ENCODE peak calls at places on chromosomes 1 and 21, in four cellular contexts. M is A549, Y is tibial nerve, O is IMR-90. H is an unnamed sample. For H3K9me3, the result is how much of the 10 kb centered on the place peaks cover.

GRCh38 chr1:203695116-203695515 is 68.5 kb downstream of the ATP2B4 start:
- DNase-seq in M (no peak), Y (no peak), O (no peak), H (no peak)

GRCh38 chr1:29033829-29034466 is 89.8 kb downstream of the TMEM200B start:
- DNase-seq in M (peak), Y (no peak), O (peak), H (no peak)

GRCh38 chr21:31897311-31897710 is 24.5 kb downstream of the HUNK start:
- DNase-seq in M (no peak), Y (no peak), O (peak), H (no peak)

GRCh38 chr1:108831225-108831624 is 25.7 kb downstream of the AKNAD1 start:
- DNase-seq in M (no peak), Y (no peak), O (peak), H (no peak)

GRCh38 chr1:183180634-183181056 is 5.4 kb upstream of the LAMC2 start:
- DNase-seq in M (peak), Y (no peak), O (peak), H (no peak)

GRCh38 chr1:20753589-20753988 is 21.1 kb upstream of the SH2D5 start:
- DNase-seq in M (no peak), Y (no peak), O (peak), H (no peak)

GRCh38 chr1:112143871-112144441 is 154.5 kb upstream of the KCND3 start:
- DNase-seq in M (no peak), Y (no peak), O (no peak), H (no peak)

GRCh38 chr1:193538004-193538355 is 351.6 kb upstream of the B3GALT2 start:
- DNase-seq in M (no peak), Y (no peak), O (no peak), H (no peak)

GRCh38 chr1:245096330-245097066 is 58.3 kb upstream of the KIF26B start:
- DNase-seq in M (no peak), Y (no peak), O (no peak), H (no peak)

GRCh38 chr21:33968082-33968997 is 52.7 kb upstream of the ATP5PO start:
- DNase-seq in M (peak), Y (no peak), O (peak), H (no peak)

GRCh38 chr1:30627994-30628393 is 95.4 kb downstream of the MATN1 start:
- DNase-seq in M (no peak), Y (no peak), O (no peak), H (no peak)

GRCh38 chr1:92327794-92328193 is 28.9 kb downstream of the RPAP2 start:
- DNase-seq in M (no peak), Y (no peak), O (no peak), H (no peak)

GRCh38 chr1:15328785-15329480 is 80.8 kb upstream of the EFHD2 start:
- DNase-seq in M (no peak), Y (no peak), O (peak), H (peak)

GRCh38 chr1:67896826-67897225 is 63.6 kb upstream of the GNG12 start:
- DNase-seq in M (no peak), Y (no peak), O (no peak), H (no peak)

GRCh38 chr1:25732821-25733220 is 67.2 kb upstream of the SELENON start:
- DNase-seq in M (no peak), Y (no peak), O (no peak), H (no peak)

GRCh38 chr1:168794057-168794456 is 65.1 kb upstream of the DPT start:
- DNase-seq in M (no peak), Y (no peak), O (no peak), H (no peak)

GRCh38 chr1:33616780-33617179 is 144.3 kb downstream of the ZSCAN20 start:
- DNase-seq in M (no peak), Y (no peak), O (no peak), H (no peak)

GRCh38 chr1:199742547-199742946 is 285.0 kb upstream of the NR5A2 start:
- DNase-seq in M (peak), Y (no peak), O (peak), H (no peak)

GRCh38 chr1:38274974-38275373 is 228.4 kb upstream of the POU3F1 start:
- DNase-seq in M (no peak), Y (no peak), O (no peak), H (no peak)

GRCh38 chr1:209926045-209926444 is 12.0 kb upstream of the SYT14 start:
- DNase-seq in M (no peak), Y (no peak), O (peak), H (no peak)

GRCh38 chr1:77354996-77355395 is 73.2 kb downstream of the AK5 start:
- DNase-seq in M (no peak), Y (no peak), O (no peak), H (no peak)

GRCh38 chr1:101235696-101236545 is 898 bp upstream of the S1PR1 start:
- DNase-seq in M (no peak), Y (no peak), O (peak), H (peak)

GRCh38 chr1:171152533-171152932 is 32.6 kb upstream of the FMO2 start:
- DNase-seq in M (no peak), Y (no peak), O (no peak), H (no peak)

GRCh38 chr1:70509996-70510876 is 99.2 kb downstream of the CTH start:
- DNase-seq in M (peak), Y (no peak), O (peak), H (no peak)

GRCh38 chr1:53591924-53592323 is 132.7 kb downstream of the DMRTB1 start:
- DNase-seq in M (no peak), Y (no peak), O (no peak), H (no peak)

GRCh38 chr1:11784993-11785769 is 20.6 kb downstream of the MTHFR start:
- DNase-seq in M (peak), Y (no peak), O (peak), H (peak)

GRCh38 chr1:165376041-165376810 is 19.7 kb upstream of the LMX1A start:
- DNase-seq in M (no peak), Y (peak), O (peak), H (peak)

GRCh38 chr1:221451741-221452140 is 290.1 kb downstream of the DUSP10 start:
- DNase-seq in M (no peak), Y (no peak), O (no peak), H (no peak)

GRCh38 chr1:245874942-245875580 is 632.0 kb downstream of the SMYD3 start:
- DNase-seq in M (no peak), Y (peak), O (peak), H (no peak)

GRCh38 chr1:110565565-110565964 is 40.6 kb downstream of the KCNA2 start:
- DNase-seq in M (no peak), Y (no peak), O (no peak), H (no peak)

GRCh38 chr1:165034136-165034535 is 322.4 kb downstream of the LMX1A start:
- DNase-seq in M (no peak), Y (no peak), O (no peak), H (no peak)

GRCh38 chr1:218717611-218718010 is 372.5 kb downstream of the TGFB2 start:
- DNase-seq in M (no peak), Y (no peak), O (peak), H (no peak)

GRCh38 chr21:15514073-15514946 is 215.5 kb upstream of the USP25 start:
- DNase-seq in M (no peak), Y (no peak), O (no peak), H (no peak)

GRCh38 chr1:45566722-45567121 is 16.1 kb downstream of the AKR1A1 start:
- DNase-seq in M (no peak), Y (peak), O (no peak), H (peak)
- TF ChIP-seq CTCF in M (no peak), Y (no peak), O (no peak), H (no peak)

DNA sequence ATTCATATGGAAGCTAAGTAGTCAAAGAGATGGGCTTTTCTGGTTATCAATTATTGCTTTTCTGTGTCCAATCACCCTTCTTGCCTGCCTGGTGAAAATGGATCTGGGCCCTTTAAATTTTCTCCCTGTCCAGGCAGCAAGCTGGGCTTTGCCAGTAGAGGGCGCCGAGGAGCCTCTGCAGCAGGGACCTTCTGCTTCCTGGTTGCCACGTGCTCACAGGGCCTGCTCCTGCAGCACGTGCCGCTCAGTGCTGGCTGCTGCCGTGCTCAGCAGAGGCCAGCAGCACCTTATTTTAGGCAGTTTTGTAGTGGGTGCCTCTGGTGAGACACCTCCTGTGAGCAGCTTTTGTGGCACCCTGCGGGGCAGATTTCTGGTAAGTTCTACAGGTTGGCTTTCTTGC is 4.0 kb downstream of the ACTL8 start:
- DNase-seq in M (no peak), Y (no peak), O (no peak), H (no peak)
- H3K9me3 ChIP-seq in M (under half), Y (half or more), O (under half), H (under half)

DNA sequence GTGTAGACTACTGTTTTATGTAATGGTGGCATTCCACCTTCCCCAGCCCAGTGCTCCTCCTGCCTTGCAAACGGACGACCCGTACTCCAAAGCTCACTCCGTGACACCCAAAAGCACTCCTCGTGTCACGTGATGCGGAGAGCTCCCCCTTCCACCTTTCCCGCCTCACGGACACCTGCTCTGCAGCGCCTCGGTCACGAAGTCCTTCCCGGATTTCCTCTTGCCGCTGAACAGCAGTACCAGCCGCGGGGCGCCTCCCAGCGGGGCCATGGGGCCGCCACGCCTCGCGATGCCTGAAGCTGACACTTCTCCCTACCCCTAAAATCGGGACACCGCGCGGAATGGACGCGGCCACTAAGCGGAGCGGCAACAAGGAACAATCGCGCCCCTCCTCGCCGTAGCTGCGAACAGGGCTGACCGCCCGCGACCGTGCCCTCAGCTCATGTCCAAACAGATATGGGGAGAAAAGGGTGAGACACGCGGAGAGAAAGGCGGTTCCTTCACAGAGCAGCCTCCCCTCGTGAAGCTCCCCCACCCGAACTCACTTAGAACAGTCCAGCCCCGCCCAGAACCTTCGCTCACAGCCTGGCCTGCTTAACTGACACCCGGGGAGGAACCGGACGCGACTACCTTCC is at the start of gene PMVK:
- DNase-seq in M (peak), Y (peak), O (peak), H (peak)
- TF ChIP-seq POLR2A in M (peak), Y (peak), O (peak), H (peak)

GRCh38 chr1:84606977-84607376 is 32.7 kb upstream of the CTBS start:
- DNase-seq in M (no peak), Y (no peak), O (no peak), H (no peak)

GRCh38 chr1:84600796-84601195 is 26.6 kb upstream of the CTBS start:
- DNase-seq in M (no peak), Y (no peak), O (no peak), H (no peak)

GRCh38 chr1:84603223-84603622 is 29.0 kb upstream of the CTBS start:
- DNase-seq in M (no peak), Y (no peak), O (peak), H (no peak)

GRCh38 chr1:84605157-84605556 is 30.9 kb upstream of the CTBS start:
- DNase-seq in M (no peak), Y (no peak), O (no peak), H (no peak)

GRCh38 chr1:84603941-84604830 is 29.9 kb upstream of the CTBS start:
- DNase-seq in M (no peak), Y (no peak), O (peak), H (peak)
- TF ChIP-seq CTCF in M (no peak), Y (no peak), O (peak), H (peak)

GRCh38 chr1:152513081-152513480 is 1.2 kb upstream of the CRCT1 start:
- DNase-seq in M (no peak), Y (no peak), O (no peak), H (no peak)
- H3K9me3 ChIP-seq in M (under half), Y (under half), O (under half), H (under half)

DNA sequence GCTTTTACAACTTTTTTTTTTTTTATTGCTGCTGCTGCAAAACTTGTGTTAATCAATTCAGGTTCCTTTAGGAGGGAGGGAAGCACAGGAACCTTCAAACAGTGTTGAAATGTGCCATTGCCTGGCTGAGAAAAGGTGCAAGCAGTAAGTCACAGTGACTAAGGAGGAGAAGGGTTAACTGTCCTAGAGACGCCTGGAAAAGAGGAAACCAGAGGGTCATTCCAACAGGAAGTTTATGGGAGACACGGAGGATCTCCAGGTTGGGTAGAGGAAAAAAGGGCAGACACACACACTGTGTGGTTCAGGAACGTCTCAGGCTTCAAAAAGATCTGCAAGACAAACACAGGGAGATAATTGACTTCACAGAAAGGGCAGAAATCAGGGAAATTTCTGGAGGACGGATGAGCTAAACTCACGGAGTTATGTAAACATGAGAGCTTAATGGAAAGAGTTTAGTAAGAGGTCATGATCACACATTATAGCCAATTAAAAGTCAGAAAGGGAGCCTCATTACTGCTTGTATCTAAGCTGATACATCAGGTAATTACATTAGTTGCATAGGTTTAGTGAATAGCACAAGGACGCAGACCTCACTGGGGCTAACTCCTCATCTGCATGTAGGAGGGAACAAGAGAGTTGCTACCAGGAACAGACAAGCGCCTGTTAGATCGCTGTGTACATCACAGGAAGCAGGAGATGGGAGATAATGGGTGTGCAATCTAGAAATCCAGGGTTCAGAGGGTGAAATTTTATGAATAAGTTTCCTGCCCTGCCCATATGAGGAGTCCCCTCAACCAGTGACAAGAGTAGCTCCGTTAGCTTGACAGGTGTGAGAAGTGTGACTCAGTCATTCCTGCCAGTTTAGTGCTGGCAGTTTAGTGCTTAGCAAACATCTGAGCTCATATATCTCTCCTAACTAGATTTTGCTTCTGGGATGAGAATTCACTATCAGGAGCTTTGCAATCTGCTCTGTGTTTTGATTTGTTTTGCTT is 96.6 kb upstream of the TNR start:
- DNase-seq in M (no peak), Y (no peak), O (no peak), H (no peak)
- TF ChIP-seq POLR2A in M (no peak), Y (no peak), O (no peak), H (no peak)

GRCh38 chr1:24344090-24344742 is 25.1 kb downstream of the GRHL3 start:
- DNase-seq in M (no peak), Y (no peak), O (no peak), H (no peak)
- TF ChIP-seq CTCF in M (no peak), Y (no peak), O (no peak), H (no peak)

H was measured in gastrocnemius medialis.